ENCODE peak calls at places on chromosome 5, in seven cellular contexts. One of them, this sample, is unnamed.
A peak's percentile ranks its signal among the peaks of the same experiment; 100 is the strongest.

GRCh38 chr5:152622628-152623027 is 217.5 kb upstream of the NMUR2 start:
- DNase-seq in lower lobe of right lung: no peak
- DNase-seq in left lung: no peak
- DNase-seq in neural progenitor cell: no peak
- DNase-seq in WERI-Rb-1: no peak
- DNase-seq in uterus: no peak
- DNase-seq in spleen: no peak
- DNase-seq in this sample: no peak

GRCh38 chr5:10746711-10747110 is 14.3 kb downstream of the DAP start:
- DNase-seq in lower lobe of right lung: no peak
- DNase-seq in left lung: no peak
- DNase-seq in neural progenitor cell: no peak
- DNase-seq in WERI-Rb-1: no peak
- DNase-seq in uterus: no peak
- DNase-seq in spleen: no peak
- DNase-seq in this sample: no peak

GRCh38 chr5:38600334-38601045 is 44.0 kb upstream of the LIFR start:
- DNase-seq in lower lobe of right lung: no peak
- DNase-seq in left lung: no peak
- DNase-seq in neural progenitor cell: no peak
- DNase-seq in WERI-Rb-1: no peak
- DNase-seq in uterus: no peak
- DNase-seq in spleen: no peak
- DNase-seq in this sample: no peak

GRCh38 chr5:158943057-158943456 is 156.7 kb downstream of the EBF1 start:
- DNase-seq in lower lobe of right lung: no peak
- DNase-seq in left lung: no peak
- DNase-seq in neural progenitor cell: no peak
- DNase-seq in WERI-Rb-1: no peak
- DNase-seq in uterus: peak; percentile 34
- DNase-seq in spleen: no peak
- DNase-seq in this sample: peak; percentile 82

GRCh38 chr5:169875091-169875727 is 105.1 kb downstream of the INSYN2B start:
- DNase-seq in lower lobe of right lung: no peak
- DNase-seq in left lung: no peak
- DNase-seq in neural progenitor cell: no peak
- DNase-seq in WERI-Rb-1: no peak
- DNase-seq in uterus: peak; percentile 28
- DNase-seq in spleen: no peak
- DNase-seq in this sample: no peak

GRCh38 chr5:124061663-124062062 is 549.7 kb downstream of the CSNK1G3 start:
- DNase-seq in lower lobe of right lung: no peak
- DNase-seq in left lung: peak; percentile 41
- DNase-seq in neural progenitor cell: no peak
- DNase-seq in WERI-Rb-1: no peak
- DNase-seq in uterus: peak; percentile 24
- DNase-seq in spleen: no peak
- DNase-seq in this sample: peak; percentile 23

GRCh38 chr5:177601126-177601525 is 1.2 kb downstream of the B4GALT7 start:
- DNase-seq in lower lobe of right lung: no peak
- DNase-seq in left lung: no peak
- DNase-seq in neural progenitor cell: no peak
- DNase-seq in WERI-Rb-1: no peak
- DNase-seq in uterus: no peak
- DNase-seq in spleen: no peak
- DNase-seq in this sample: no peak

GRCh38 chr5:111385970-111386831 is 126.1 kb downstream of the STARD4 start:
- DNase-seq in lower lobe of right lung: no peak
- DNase-seq in left lung: no peak
- DNase-seq in neural progenitor cell: no peak
- DNase-seq in WERI-Rb-1: peak; percentile 60
- DNase-seq in uterus: no peak
- DNase-seq in spleen: no peak
- DNase-seq in this sample: no peak

GRCh38 chr5:125835293-125836172 is 587.7 kb upstream of the GRAMD2B start:
- DNase-seq in lower lobe of right lung: no peak
- DNase-seq in left lung: no peak
- DNase-seq in neural progenitor cell: peak; percentile 67
- DNase-seq in WERI-Rb-1: peak; percentile 54
- DNase-seq in uterus: peak; percentile 40
- DNase-seq in spleen: no peak
- DNase-seq in this sample: peak; percentile 39

GRCh38 chr5:129746884-129747283 is 1.0 kb upstream of the MINAR2 start:
- DNase-seq in lower lobe of right lung: no peak
- DNase-seq in left lung: no peak
- DNase-seq in neural progenitor cell: no peak
- DNase-seq in WERI-Rb-1: no peak
- DNase-seq in uterus: no peak
- DNase-seq in spleen: no peak
- DNase-seq in this sample: no peak

GRCh38 chr5:55546991-55547390 is 12.2 kb upstream of the PLPP1 start:
- DNase-seq in lower lobe of right lung: no peak
- DNase-seq in left lung: no peak
- DNase-seq in neural progenitor cell: no peak
- DNase-seq in WERI-Rb-1: no peak
- DNase-seq in uterus: no peak
- DNase-seq in spleen: no peak
- DNase-seq in this sample: no peak

GRCh38 chr5:58148366-58148765 is 311.5 kb downstream of the PLK2 start:
- DNase-seq in lower lobe of right lung: no peak
- DNase-seq in left lung: no peak
- DNase-seq in neural progenitor cell: no peak
- DNase-seq in WERI-Rb-1: no peak
- DNase-seq in uterus: no peak
- DNase-seq in spleen: no peak
- DNase-seq in this sample: peak; percentile 25

GRCh38 chr5:142654578-142655042 is 31.3 kb downstream of the FGF1 start:
- DNase-seq in lower lobe of right lung: no peak
- DNase-seq in left lung: no peak
- DNase-seq in neural progenitor cell: no peak
- DNase-seq in WERI-Rb-1: peak; percentile 37
- DNase-seq in uterus: no peak
- DNase-seq in spleen: no peak
- DNase-seq in this sample: no peak

GRCh38 chr5:79255786-79256557 is 20.0 kb downstream of the JMY start:
- DNase-seq in lower lobe of right lung: no peak
- DNase-seq in left lung: no peak
- DNase-seq in neural progenitor cell: peak; percentile 70
- DNase-seq in WERI-Rb-1: peak; percentile 65
- DNase-seq in uterus: no peak
- DNase-seq in spleen: no peak
- DNase-seq in this sample: peak; percentile 34

GRCh38 chr5:152542741-152543140 is 137.7 kb upstream of the NMUR2 start:
- DNase-seq in lower lobe of right lung: no peak
- DNase-seq in left lung: no peak
- DNase-seq in neural progenitor cell: peak; percentile 74
- DNase-seq in WERI-Rb-1: no peak
- DNase-seq in uterus: no peak
- DNase-seq in spleen: no peak
- DNase-seq in this sample: peak; percentile 3

GRCh38 chr5:172274951-172275753 is 8.4 kb downstream of the UBTD2 start:
- DNase-seq in lower lobe of right lung: no peak
- DNase-seq in left lung: no peak
- DNase-seq in neural progenitor cell: no peak
- DNase-seq in WERI-Rb-1: no peak
- DNase-seq in uterus: no peak
- DNase-seq in spleen: no peak
- DNase-seq in this sample: no peak

GRCh38 chr5:125338804-125339203 is 592.4 kb upstream of the ZNF608 start:
- DNase-seq in lower lobe of right lung: no peak
- DNase-seq in left lung: no peak
- DNase-seq in neural progenitor cell: no peak
- DNase-seq in WERI-Rb-1: no peak
- DNase-seq in uterus: no peak
- DNase-seq in spleen: no peak
- DNase-seq in this sample: no peak

GRCh38 chr5:125199968-125200841 is 453.8 kb upstream of the ZNF608 start:
- DNase-seq in lower lobe of right lung: no peak
- DNase-seq in left lung: no peak
- DNase-seq in neural progenitor cell: peak; percentile 78
- DNase-seq in WERI-Rb-1: peak; percentile 83
- DNase-seq in uterus: peak; percentile 19
- DNase-seq in spleen: no peak
- DNase-seq in this sample: peak; percentile 11

GRCh38 chr5:45038366-45038987 is 229.7 kb downstream of the MRPS30 start:
- DNase-seq in lower lobe of right lung: no peak
- DNase-seq in left lung: no peak
- DNase-seq in neural progenitor cell: peak; percentile 58
- DNase-seq in WERI-Rb-1: no peak
- DNase-seq in uterus: no peak
- DNase-seq in spleen: no peak
- DNase-seq in this sample: no peak

GRCh38 chr5:57650360-57651069 is 167.9 kb upstream of the ACTBL2 start:
- DNase-seq in lower lobe of right lung: no peak
- DNase-seq in left lung: no peak
- DNase-seq in neural progenitor cell: peak; percentile 62
- DNase-seq in WERI-Rb-1: peak; percentile 68
- DNase-seq in uterus: no peak
- DNase-seq in spleen: no peak
- DNase-seq in this sample: peak; percentile 28

GRCh38 chr5:102958481-102959011 is 161.4 kb downstream of the GIN1 start:
- DNase-seq in lower lobe of right lung: no peak
- DNase-seq in left lung: no peak
- DNase-seq in neural progenitor cell: no peak
- DNase-seq in WERI-Rb-1: no peak
- DNase-seq in uterus: no peak
- DNase-seq in spleen: no peak
- DNase-seq in this sample: no peak

DNA sequence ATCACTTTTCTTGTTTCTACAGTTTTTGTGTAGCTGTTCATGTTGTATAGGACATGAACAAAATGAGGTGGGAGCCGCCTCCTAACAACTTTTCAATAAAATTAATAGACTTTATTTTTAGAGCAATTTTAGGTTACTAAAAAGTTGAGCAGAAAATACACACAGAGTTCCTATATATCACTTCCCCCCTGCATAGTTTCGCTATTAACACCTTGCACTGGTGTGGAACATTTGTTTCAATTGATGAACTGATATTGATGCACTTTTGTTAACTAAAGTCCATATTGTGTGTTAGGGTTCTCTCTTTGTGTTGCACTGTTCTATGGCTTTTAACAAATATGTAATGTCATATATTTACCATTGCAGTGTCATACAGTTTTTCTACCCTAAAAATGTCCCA is 47.8 kb upstream of the KCNN2 start:
- DNase-seq in lower lobe of right lung: no peak
- DNase-seq in left lung: no peak
- DNase-seq in neural progenitor cell: no peak
- DNase-seq in WERI-Rb-1: no peak
- DNase-seq in uterus: no peak
- DNase-seq in spleen: no peak
- DNase-seq in this sample: no peak
- H3K36me3 ChIP-seq in lower lobe of right lung: no peaks in the 10 kb centered on the region
- H3K36me3 ChIP-seq in left lung: no peaks in the 10 kb centered on the region
- H3K36me3 ChIP-seq in neural progenitor cell: no peaks in the 10 kb centered on the region
- H3K36me3 ChIP-seq in WERI-Rb-1: no peaks in the 10 kb centered on the region
- H3K36me3 ChIP-seq in uterus: no peaks in the 10 kb centered on the region
- H3K36me3 ChIP-seq in spleen: no peaks in the 10 kb centered on the region
- H3K36me3 ChIP-seq in this sample: no peaks in the 10 kb centered on the region

DNA sequence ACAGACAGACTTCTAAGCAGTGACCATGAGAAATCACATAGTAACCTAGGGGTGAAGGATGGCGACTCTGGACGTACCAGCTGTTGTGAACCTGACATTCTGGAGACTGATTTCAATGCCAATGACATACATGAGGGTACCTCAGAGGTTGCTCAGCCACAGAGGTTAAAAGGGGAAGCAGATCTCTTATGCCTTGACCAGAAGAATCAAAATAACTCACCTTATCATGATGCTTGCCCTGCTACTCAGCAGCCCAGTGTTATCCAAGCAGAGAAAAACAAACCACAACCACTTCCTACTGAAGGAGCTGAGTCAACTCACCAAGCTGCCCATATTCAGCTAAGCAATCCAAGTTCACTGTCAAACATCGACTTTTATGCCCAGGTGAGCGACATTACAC is 38.0 kb upstream of the CCDC152 start:
- DNase-seq in lower lobe of right lung: no peak
- DNase-seq in left lung: no peak
- DNase-seq in neural progenitor cell: no peak
- DNase-seq in WERI-Rb-1: no peak
- DNase-seq in uterus: no peak
- DNase-seq in spleen: no peak
- DNase-seq in this sample: no peak
- H3K4me3 ChIP-seq in lower lobe of right lung: no peak overlapping the region
- H3K4me3 ChIP-seq in left lung: no peak overlapping the region
- H3K4me3 ChIP-seq in neural progenitor cell: no peak overlapping the region
- H3K4me3 ChIP-seq in WERI-Rb-1: no peak overlapping the region
- H3K4me3 ChIP-seq in uterus: no peak overlapping the region
- H3K4me3 ChIP-seq in spleen: no peak overlapping the region
- H3K4me3 ChIP-seq in this sample: no peak overlapping the region

GRCh38 chr5:179115307-179115706 is 55.1 kb downstream of the ZNF354C start:
- DNase-seq in lower lobe of right lung: peak; percentile 10
- DNase-seq in left lung: no peak
- DNase-seq in neural progenitor cell: no peak
- DNase-seq in WERI-Rb-1: no peak
- DNase-seq in uterus: no peak
- DNase-seq in spleen: peak; percentile 3
- DNase-seq in this sample: no peak
- H3K9me3 ChIP-seq in lower lobe of right lung: peaks cover 34% of the 10 kb centered on the region
- H3K9me3 ChIP-seq in left lung: peaks cover 86% of the 10 kb centered on the region
- H3K9me3 ChIP-seq in neural progenitor cell: no peaks in the 10 kb centered on the region
- H3K9me3 ChIP-seq in WERI-Rb-1: no peaks in the 10 kb centered on the region
- H3K9me3 ChIP-seq in uterus: peaks cover 19% of the 10 kb centered on the region
- H3K9me3 ChIP-seq in spleen: peaks cover 44% of the 10 kb centered on the region
- H3K9me3 ChIP-seq in this sample: peaks cover 10% of the 10 kb centered on the region

GRCh38 chr5:113000466-113000865 is 23.9 kb downstream of the DCP2 start:
- DNase-seq in lower lobe of right lung: no peak
- DNase-seq in left lung: no peak
- DNase-seq in neural progenitor cell: no peak
- DNase-seq in WERI-Rb-1: no peak
- DNase-seq in uterus: no peak
- DNase-seq in spleen: no peak
- DNase-seq in this sample: no peak

GRCh38 chr5:112995764-112996618 is 19.4 kb downstream of the DCP2 start:
- DNase-seq in lower lobe of right lung: peak; percentile 52
- DNase-seq in left lung: peak; percentile 46
- DNase-seq in neural progenitor cell: peak; percentile 69
- DNase-seq in WERI-Rb-1: peak; percentile 72
- DNase-seq in uterus: peak; percentile 71
- DNase-seq in spleen: peak; percentile 80
- DNase-seq in this sample: peak; percentile 50

GRCh38 chr5:112996830-112997374 is 20.3 kb downstream of the DCP2 start:
- DNase-seq in lower lobe of right lung: no peak
- DNase-seq in left lung: no peak
- DNase-seq in neural progenitor cell: no peak
- DNase-seq in WERI-Rb-1: no peak
- DNase-seq in uterus: no peak
- DNase-seq in spleen: no peak
- DNase-seq in this sample: no peak

GRCh38 chr5:113002423-113002822 is 25.8 kb downstream of the DCP2 start:
- DNase-seq in lower lobe of right lung: no peak
- DNase-seq in left lung: no peak
- DNase-seq in neural progenitor cell: no peak
- DNase-seq in WERI-Rb-1: no peak
- DNase-seq in uterus: no peak
- DNase-seq in spleen: no peak
- DNase-seq in this sample: no peak

DNA sequence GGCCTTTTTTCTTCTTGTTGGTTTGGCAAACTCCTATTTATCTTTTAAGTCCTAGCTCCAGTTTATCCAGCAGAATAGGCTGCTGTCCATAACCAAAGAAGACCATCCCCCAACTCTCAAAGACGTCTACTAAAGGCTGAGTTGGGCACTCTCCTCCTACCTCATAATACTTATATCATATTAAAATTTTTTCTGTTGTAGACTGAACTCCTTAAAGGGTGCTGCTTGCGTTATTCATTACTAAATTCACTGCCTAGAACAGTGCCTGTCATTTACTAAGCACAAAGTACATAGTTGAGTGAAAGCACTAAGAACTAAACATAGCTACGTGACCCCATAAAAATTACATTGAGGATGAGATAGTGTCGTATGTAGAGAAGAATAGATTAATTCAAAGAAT is 21.7 kb downstream of the DCP2 start:
- DNase-seq in lower lobe of right lung: no peak
- DNase-seq in left lung: no peak
- DNase-seq in neural progenitor cell: no peak
- DNase-seq in WERI-Rb-1: no peak
- DNase-seq in uterus: no peak
- DNase-seq in spleen: no peak
- DNase-seq in this sample: no peak
- H3K36me3 ChIP-seq in lower lobe of right lung: peaks cover 66% of the 10 kb centered on the region
- H3K36me3 ChIP-seq in left lung: no peaks in the 10 kb centered on the region
- H3K36me3 ChIP-seq in neural progenitor cell: peaks cover 18% of the 10 kb centered on the region
- H3K36me3 ChIP-seq in WERI-Rb-1: peaks cover 64% of the 10 kb centered on the region
- H3K36me3 ChIP-seq in uterus: no peaks in the 10 kb centered on the region
- H3K36me3 ChIP-seq in spleen: peaks cover 98% of the 10 kb centered on the region
- H3K36me3 ChIP-seq in this sample: peaks cover 69% of the 10 kb centered on the region